ENCODE peak calls at places on chromosomes 16 and 17, in four cellular contexts. J is AG10803, Q is kidney epithelial cell, U is heart right ventricle. Z is an unnamed sample.

GRCh38 chr17:6755731-6756184 is at the start of gene XAF1:
- DNase-seq in J (peak; percentile 63), Q (no peak), U (peak; percentile 73), Z (peak; percentile 49)

GRCh38 chr17:14297161-14297851 is 3.6 kb upstream of the HS3ST3B1 start:
- DNase-seq in U (no peak), Q (no peak), J (peak; percentile 84), Z (peak; percentile 32)

GRCh38 chr16:66175058-66175457 is 191.4 kb upstream of the CDH5 start:
- DNase-seq in J (no peak), Q (no peak), U (no peak), Z (no peak)

GRCh38 chr17:31488264-31488981 is 96.9 kb downstream of the RAB11FIP4 start:
- DNase-seq in J (no peak), Q (no peak), U (no peak), Z (peak; percentile 38)

GRCh38 chr16:35733278-35733965 is 2274.0 kb downstream of the TP53TG3F start:
- DNase-seq in U (no peak), Q (no peak), J (no peak), Z (no peak)

GRCh38 chr16:12639044-12639443 is 164.6 kb downstream of the CPPED1 start:
- DNase-seq in U (no peak), J (peak; percentile 79), Q (no peak), Z (no peak)

GRCh38 chr17:2904135-2904534 is 107.9 kb downstream of the RAP1GAP2 start:
- DNase-seq in U (peak; percentile 75), J (peak; percentile 22), Q (no peak), Z (no peak)

GRCh38 chr17:63425478-63425877 is 20.6 kb downstream of the CYB561 start:
- DNase-seq in Q (no peak), J (peak; percentile 78), U (peak; percentile 84), Z (peak; percentile 74)

GRCh38 chr16:21163576-21163975 is 5.1 kb downstream of the LDAF1 start:
- DNase-seq in J (no peak), U (no peak), Q (no peak), Z (no peak)

GRCh38 chr16:72469932-72470331 is 298.0 kb upstream of the PMFBP1 start:
- DNase-seq in U (no peak), Q (no peak), J (no peak), Z (no peak)

GRCh38 chr16:81779540-81780320 is 639 bp downstream of the PLCG2 start:
- DNase-seq in U (peak; percentile 25), J (no peak), Q (no peak), Z (peak; percentile 51)

GRCh38 chr16:1333149-1333812 is at the start of gene BAIAP3:
- DNase-seq in U (no peak), J (no peak), Q (no peak), Z (no peak)

GRCh38 chr16:75486666-75487313 is 8.5 kb downstream of the CHST6 start:
- DNase-seq in J (no peak), Q (no peak), U (no peak), Z (no peak)

GRCh38 chr16:15507299-15507958 is 73.0 kb downstream of the BMERB1 start:
- DNase-seq in U (no peak), Q (no peak), J (peak; percentile 85), Z (no peak)

GRCh38 chr17:7703584-7704574 is 1.1 kb upstream of the EFNB3 start:
- DNase-seq in J (peak; percentile 49), U (no peak), Q (no peak), Z (no peak)

GRCh38 chr17:76011951-76012350 is 11.3 kb downstream of the CDK3 start:
- DNase-seq in U (no peak), J (no peak), Q (no peak), Z (no peak)

GRCh38 chr16:12337776-12338655 is 361.5 kb downstream of the SNX29 start:
- DNase-seq in U (no peak), J (no peak), Q (no peak), Z (no peak)

GRCh38 chr16:11992594-11993524 is 16.3 kb downstream of the SNX29 start:
- DNase-seq in J (no peak), Q (no peak), U (no peak), Z (no peak)

GRCh38 chr17:63571632-63572310 is 21.5 kb downstream of the DCAF7 start:
- DNase-seq in J (peak; percentile 77), Q (peak; percentile 35), U (no peak), Z (no peak)

GRCh38 chr17:82446649-82447048 is 3.9 kb downstream of the CYBC1 start:
- DNase-seq in U (no peak), Q (no peak), J (no peak), Z (no peak)

GRCh38 chr17:72110953-72111339 is 9.9 kb upstream of the SOX9 start:
- DNase-seq in U (no peak), J (no peak), Q (no peak), Z (no peak)

GRCh38 chr16:49158029-49158642 is 123.5 kb downstream of the CBLN1 start:
- DNase-seq in Q (no peak), U (peak; percentile 28), J (no peak), Z (no peak)

GRCh38 chr17:7173687-7174602 is 5.2 kb downstream of the ASGR1 start:
- DNase-seq in J (no peak), U (peak; percentile 58), Q (no peak), Z (peak; percentile 58)

DNA sequence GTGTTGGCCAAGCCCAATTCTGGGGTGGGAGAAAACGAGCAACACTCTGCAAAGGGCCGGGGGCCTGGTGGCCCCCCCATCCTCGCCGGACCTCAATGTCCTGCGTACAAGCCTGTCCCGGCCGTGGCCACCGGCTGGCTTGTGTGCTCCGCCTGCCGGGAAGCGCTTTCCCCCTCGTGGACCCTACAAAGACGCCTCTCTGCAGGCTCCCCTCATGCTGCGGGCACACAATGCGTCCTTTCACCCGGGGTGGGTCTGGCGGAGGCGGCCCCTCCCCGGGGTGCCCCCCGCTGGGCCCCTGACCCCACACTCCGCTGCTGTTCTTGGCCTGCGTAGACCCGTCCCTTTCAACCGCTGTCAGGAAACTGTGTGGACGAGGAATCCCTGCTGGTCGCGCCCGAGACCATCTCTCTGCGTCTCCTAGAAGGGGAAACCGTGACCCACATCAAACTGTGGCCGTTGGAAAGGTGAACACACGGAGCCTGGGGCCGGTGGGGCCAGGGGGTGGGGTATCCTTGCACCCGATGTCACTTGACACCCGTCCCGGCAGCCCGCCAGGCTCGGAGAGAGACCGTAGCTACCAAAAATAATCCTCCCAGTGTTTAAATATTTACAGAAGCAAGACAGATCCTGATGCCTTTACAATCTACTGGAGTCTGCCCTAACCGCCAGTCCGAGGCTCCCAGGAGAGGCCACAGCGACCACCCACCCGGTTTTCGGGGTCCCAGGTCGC is 43.6 kb downstream of the TBC1D16 start:
- DNase-seq in U (peak; percentile 45), J (no peak), Q (no peak), Z (no peak)
- TF ChIP-seq CTCF in U (no peak), J (no peak), Q (no peak), Z (no peak)

GRCh38 chr17:67606896-67607604 is 110.7 kb upstream of the NOL11 start:
- DNase-seq in J (no peak), Q (no peak), U (peak; percentile 22), Z (no peak)
- TF ChIP-seq CTCF in J (no peak), Q (no peak), U (no peak), Z (no peak)

GRCh38 chr17:78362671-78363070 is 2.8 kb upstream of the SOCS3 start:
- DNase-seq in Q (no peak), J (no peak), U (no peak), Z (no peak)

GRCh38 chr17:78362232-78362631 is 2.4 kb upstream of the SOCS3 start:
- DNase-seq in U (no peak), Q (no peak), J (no peak), Z (no peak)

GRCh38 chr17:78359936-78360370 is at the start of gene SOCS3:
- DNase-seq in Q (no peak), J (peak; percentile 98), U (peak; percentile 95), Z (peak; percentile 98)

GRCh38 chr17:78360371-78361226 is 722 bp upstream of the SOCS3 start:
- DNase-seq in Q (no peak), J (peak; percentile 78), U (peak; percentile 94), Z (peak; percentile 96)

DNA sequence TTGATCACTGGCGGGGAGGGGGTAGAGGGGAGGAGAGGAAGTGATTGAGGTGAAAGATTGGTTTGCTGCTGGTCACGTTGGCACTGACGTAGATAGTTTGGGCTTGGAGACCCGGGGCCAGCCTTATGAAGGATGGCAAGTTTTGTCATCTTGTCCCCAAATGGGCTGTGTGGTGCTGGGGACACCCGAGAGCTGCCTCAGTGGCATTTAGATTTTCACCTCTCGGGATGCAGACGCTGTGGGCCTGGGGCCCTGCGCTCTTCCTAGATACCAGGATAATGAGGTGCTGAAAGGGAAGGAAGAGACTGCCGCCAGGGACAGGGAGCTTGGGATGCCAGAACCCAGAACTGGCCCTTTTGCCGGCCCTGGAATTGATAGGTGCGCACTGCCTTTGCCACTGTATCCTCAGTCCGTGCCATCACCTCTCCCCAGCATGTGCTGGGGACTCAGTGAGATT is 1.4 kb upstream of the SOCS3 start:
- DNase-seq in U (no peak), J (no peak), Q (no peak), Z (no peak)
- TF ChIP-seq CTCF in U (no peak), J (no peak), Q (no peak), Z (no peak)

GRCh38 chr17:1764274-1764673 is 2.4 kb downstream of the SERPINF1 start:
- DNase-seq in Q (no peak), J (peak; percentile 94), U (peak; percentile 66), Z (peak; percentile 59)

GRCh38 chr17:1765576-1765975 is 3.7 kb downstream of the SERPINF1 start:
- DNase-seq in J (no peak), U (no peak), Q (no peak), Z (no peak)

GRCh38 chr17:1766382-1767135 is 4.7 kb downstream of the SERPINF1 start:
- DNase-seq in J (no peak), U (no peak), Q (no peak), Z (no peak)

GRCh38 chr17:1769826-1770477 is 8.1 kb downstream of the SERPINF1 start:
- DNase-seq in U (no peak), Q (no peak), J (no peak), Z (no peak)

GRCh38 chr17:1767358-1767757 is 5.5 kb downstream of the SERPINF1 start:
- DNase-seq in Q (no peak), U (no peak), J (no peak), Z (no peak)
- TF ChIP-seq CTCF in Q (no peak), U (no peak), J (no peak), Z (no peak)

GRCh38 chr16:85227924-85228462 is 115.7 kb upstream of the CIBAR2 start:
- DNase-seq in J (peak; percentile 61), U (no peak), Q (no peak), Z (no peak)
- TF ChIP-seq CTCF in J (peak; percentile 36), U (no peak), Q (no peak), Z (no peak)

GRCh38 chr17:29145289-29146058 is 34.7 kb downstream of the MYO18A start:
- DNase-seq in Q (peak; percentile 61), U (peak; percentile 77), J (peak; percentile 80), Z (peak; percentile 84)

GRCh38 chr17:29146369-29146972 is 33.7 kb downstream of the MYO18A start:
- DNase-seq in J (no peak), U (no peak), Q (no peak), Z (no peak)

GRCh38 chr17:29140631-29141483 is 39.3 kb downstream of the MYO18A start:
- DNase-seq in J (no peak), U (peak; percentile 65), Q (no peak), Z (no peak)

GRCh38 chr17:29141484-29141835 is 38.7 kb downstream of the MYO18A start:
- DNase-seq in J (no peak), Q (no peak), U (no peak), Z (no peak)

DNA sequence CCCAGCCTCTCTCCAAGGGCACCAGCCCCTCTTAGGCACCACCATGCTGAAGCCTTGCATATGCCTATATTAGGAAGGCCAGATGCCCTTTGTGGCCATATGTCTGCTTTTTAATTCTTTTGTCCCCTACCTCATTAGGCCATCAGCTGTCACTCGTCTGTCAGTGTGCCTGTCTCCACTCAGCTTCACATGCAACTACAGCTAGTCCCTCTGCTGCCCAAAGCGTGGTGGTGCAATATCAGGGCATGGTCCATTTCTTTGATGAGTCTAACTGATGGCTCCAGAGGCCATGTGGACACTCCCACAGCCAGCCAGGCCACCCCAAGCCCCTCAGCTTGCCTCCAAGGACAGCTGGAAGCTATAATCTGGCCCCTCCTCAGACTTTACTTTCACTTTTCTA is 36.3 kb downstream of the MYO18A start:
- DNase-seq in J (peak; percentile 40), Q (no peak), U (no peak), Z (no peak)
- TF ChIP-seq CTCF in J (peak; percentile 63), Q (peak; percentile 49), U (peak; percentile 11), Z (no peak)